ENCODE peak calls at places on chromosome 20, in four cellular contexts. D is fibroblast of the aortic adventitia, A is psoas muscle, W is cardiac fibroblast. Q is an unnamed sample.

GRCh38 chr20:59207742-59208357 is 44.2 kb downstream of the ZNF831 start:
- DNase-seq in D (no peak), A (no peak), W (peak; percentile 4), Q (peak; percentile 52)

GRCh38 chr20:37071481-37071911 is 24.3 kb downstream of the RBL1 start:
- DNase-seq in D (peak; percentile 33), A (no peak), W (peak; percentile 21), Q (no peak)

GRCh38 chr20:22453244-22454080 is 130.9 kb downstream of the FOXA2 start:
- DNase-seq in D (peak; percentile 38), A (no peak), W (peak; percentile 26), Q (no peak)

GRCh38 chr20:53899351-53900167 is 170.8 kb downstream of the BCAS1 start:
- DNase-seq in D (peak; percentile 79), A (peak; percentile 26), W (peak; percentile 53), Q (no peak)

GRCh38 chr20:54173653-54174451 is at the start of gene CYP24A1:
- DNase-seq in D (no peak), A (no peak), W (no peak), Q (no peak)

GRCh38 chr20:4613184-4613583 is 108.5 kb upstream of the PRND start:
- DNase-seq in D (peak; percentile 20), A (no peak), W (no peak), Q (no peak)

GRCh38 chr20:62887147-62887859 is 25.7 kb upstream of the TCFL5 start:
- DNase-seq in D (peak; percentile 66), A (peak; percentile 59), W (peak; percentile 91), Q (no peak)

GRCh38 chr20:23340524-23340923 is 10.1 kb upstream of the NXT1 start:
- DNase-seq in D (peak; percentile 81), A (peak; percentile 43), W (peak; percentile 85), Q (peak; percentile 69)

GRCh38 chr20:35192071-35192872 is 20.4 kb downstream of the PROCR start:
- DNase-seq in D (no peak), A (no peak), W (no peak), Q (no peak)

DNA sequence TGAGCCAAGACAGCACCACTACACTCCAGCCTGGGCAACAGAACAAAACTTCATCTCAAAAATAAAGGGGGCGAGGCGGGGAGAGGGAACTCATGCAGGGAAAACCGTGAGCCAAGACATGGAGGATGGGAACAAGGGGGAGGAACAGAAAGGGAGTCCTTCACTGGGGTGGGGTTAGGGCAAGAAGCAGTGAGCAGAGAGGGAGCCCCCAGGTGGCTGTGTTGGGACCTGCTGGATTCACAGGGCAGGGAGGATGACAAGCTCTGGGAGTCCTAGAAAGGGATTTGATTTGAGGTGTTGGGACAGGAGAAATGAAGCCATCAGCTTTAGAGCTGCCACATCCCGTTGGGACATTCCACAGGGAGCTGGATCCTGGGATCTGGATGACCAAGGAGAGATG is 90.6 kb upstream of the TOP1 start:
- DNase-seq in D (no peak), A (no peak), W (no peak), Q (no peak)
- TF ChIP-seq CTCF in D (peak; percentile 12), A (no peak), W (peak; percentile 1), Q (no peak)

GRCh38 chr20:913306-913849 is 2.8 kb downstream of the ANGPT4 start:
- DNase-seq in D (no peak), A (no peak), W (no peak), Q (no peak)

GRCh38 chr20:910132-910839 is 5.8 kb downstream of the ANGPT4 start:
- DNase-seq in D (peak; percentile 15), A (no peak), W (peak; percentile 18), Q (no peak)

GRCh38 chr20:909641-910040 is 6.5 kb downstream of the ANGPT4 start:
- DNase-seq in D (no peak), A (no peak), W (no peak), Q (no peak)

GRCh38 chr20:910840-911770 is 5.0 kb downstream of the ANGPT4 start:
- DNase-seq in D (peak; percentile 52), A (peak; percentile 39), W (peak; percentile 19), Q (no peak)

GRCh38 chr20:911882-912600 is 4.1 kb downstream of the ANGPT4 start:
- DNase-seq in D (no peak), A (no peak), W (no peak), Q (no peak)
- TF ChIP-seq CTCF in D (no peak), A (no peak), W (no peak), Q (no peak)

GRCh38 chr20:46021361-46022359 is 7.4 kb upstream of the SLC12A5 start:
- DNase-seq in D (no peak), A (no peak), W (no peak), Q (peak; percentile 52)
- TF ChIP-seq CTCF in D (no peak), A (no peak), W (no peak), Q (no peak)

GRCh38 chr20:50470249-50470858 is 39.8 kb upstream of the PTPN1 start:
- DNase-seq in D (no peak), A (no peak), W (peak; percentile 46), Q (no peak)

GRCh38 chr20:50468378-50468798 is 41.8 kb upstream of the PTPN1 start:
- DNase-seq in D (no peak), A (no peak), W (no peak), Q (no peak)

GRCh38 chr20:50469796-50470195 is 40.4 kb upstream of the PTPN1 start:
- DNase-seq in D (no peak), A (no peak), W (no peak), Q (no peak)

GRCh38 chr20:50467618-50468373 is 42.4 kb upstream of the PTPN1 start:
- DNase-seq in D (peak; percentile 61), A (peak; percentile 28), W (peak; percentile 68), Q (no peak)

GRCh38 chr20:50469324-50469723 is 40.9 kb upstream of the PTPN1 start:
- DNase-seq in D (no peak), A (no peak), W (no peak), Q (no peak)
- TF ChIP-seq CTCF in D (no peak), A (no peak), W (no peak), Q (no peak)

GRCh38 chr20:46308258-46309157 is at the start of gene CDH22:
- DNase-seq in D (peak; percentile 19), A (peak; percentile 55), W (peak; percentile 32), Q (peak; percentile 73)
- TF ChIP-seq CTCF in D (peak; percentile 45), A (peak; percentile 39), W (peak; percentile 24), Q (peak; percentile 66)

DNA sequence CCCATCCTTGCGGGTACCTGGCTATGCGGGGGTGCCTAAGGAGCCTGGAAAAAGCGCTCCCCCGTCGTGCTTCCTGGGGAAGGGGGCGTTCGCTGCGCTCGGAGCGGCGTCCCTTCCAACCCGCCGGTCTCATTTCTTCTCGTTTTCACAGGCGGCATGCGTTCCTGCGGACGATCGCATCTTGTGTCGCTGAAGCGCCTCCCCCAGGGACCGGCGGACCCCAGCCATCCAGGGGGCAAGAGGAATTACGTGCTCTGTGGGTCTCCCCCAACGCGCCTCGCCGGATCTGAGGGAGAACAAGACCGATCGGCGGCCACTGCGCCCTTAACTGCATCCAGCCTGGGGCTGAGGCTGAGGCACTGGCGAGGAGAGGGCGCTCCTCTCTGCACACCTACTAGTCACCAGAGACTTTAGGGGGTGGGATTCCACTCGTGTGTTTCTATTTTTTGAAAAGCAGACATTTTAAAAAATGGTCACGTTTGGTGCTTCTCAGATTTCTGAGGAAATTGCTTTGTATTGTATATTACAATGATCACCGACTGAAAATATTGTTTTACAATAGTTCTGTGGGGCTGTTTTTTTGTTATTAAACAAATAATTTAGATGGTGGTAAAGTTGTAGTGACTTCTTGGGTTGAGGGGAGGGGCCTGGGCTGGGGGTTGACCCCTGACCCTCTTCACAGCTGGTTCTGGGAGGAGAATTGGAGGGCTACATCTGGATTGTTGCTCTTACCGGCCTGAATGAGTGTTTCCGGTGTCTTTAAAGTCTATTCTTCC is 1.0 kb downstream of the ID1 start:
- DNase-seq in D (peak; percentile 30), A (peak; percentile 37), W (peak; percentile 34), Q (no peak)
- TF ChIP-seq CTCF in D (no peak), A (no peak), W (no peak), Q (no peak)

GRCh38 chr20:38115205-38115604 is 49.9 kb downstream of the TGM2 start:
- DNase-seq in D (no peak), A (no peak), W (no peak), Q (no peak)
- TF ChIP-seq CTCF in D (no peak), A (no peak), W (no peak), Q (peak; percentile 14)

GRCh38 chr20:19181552-19181951 is 30.9 kb upstream of the SLC24A3 start:
- DNase-seq in D (no peak), A (no peak), W (no peak), Q (no peak)

DNA sequence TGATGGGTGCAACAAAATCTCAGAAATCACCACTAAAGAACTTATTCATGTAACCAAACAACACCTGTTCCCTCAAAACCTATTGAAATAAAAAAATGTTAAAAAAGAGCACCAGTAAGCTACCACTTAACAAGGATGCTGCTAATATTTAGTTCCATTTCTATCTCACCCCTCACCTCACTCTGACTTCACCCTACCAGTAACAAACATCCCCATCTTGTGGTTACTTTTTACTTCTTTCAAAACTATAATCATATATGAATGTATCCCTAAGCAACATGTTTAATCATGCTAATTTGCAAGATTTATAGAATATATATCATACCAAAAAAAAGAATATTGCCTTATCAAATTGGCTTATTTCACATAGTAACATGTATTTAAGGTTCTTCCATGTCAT is 27.4 kb upstream of the SLC24A3 start:
- DNase-seq in D (no peak), A (no peak), W (no peak), Q (no peak)
- TF ChIP-seq CTCF in D (no peak), A (no peak), W (no peak), Q (no peak)

Q was measured in dorsolateral prefrontal cortex.